ENCODE peak calls at places on chromosomes 7 and 10, in four cellular contexts. F is stimulated activated CD4-positive, alpha-beta T cell treated with anti-CD3 and anti-CD28 coated beads, Interleukin-2, amount 100 ng/mL, for 48 hours; U is NCI-H1105 treated with DMSO at 0.1 percent for 48 hours; W is HS-5. D is an unnamed sample.

GRCh38 chr7:66697451-66698438 is 42.8 kb upstream of the RABGEF1 start:
- DNase-seq in F (no peak), U (no peak), W (no peak), D (no peak)

GRCh38 chr10:16948335-16948734 is 131.1 kb upstream of the RSU1 start:
- DNase-seq in W (no peak), U (no peak), F (no peak), D (no peak)

GRCh38 chr7:128841961-128842673 is 11.9 kb downstream of the FLNC start:
- DNase-seq in U (peak; percentile 8), W (no peak), F (peak; percentile 65), D (peak; percentile 25)

GRCh38 chr10:15325243-15326002 is 45.7 kb downstream of the FAM171A1 start:
- DNase-seq in U (no peak), F (no peak), W (peak; percentile 40), D (no peak)

GRCh38 chr10:48564466-48565150 is 40.3 kb downstream of the ARHGAP22 start:
- DNase-seq in W (no peak), U (no peak), F (no peak), D (no peak)

GRCh38 chr10:98367626-98368451 is 47.1 kb downstream of the PYROXD2 start:
- DNase-seq in W (no peak), U (no peak), F (no peak), D (no peak)

GRCh38 chr10:95214369-95214768 is 20.3 kb downstream of the ACSM6 start:
- DNase-seq in W (no peak), U (peak; percentile 40), F (no peak), D (no peak)

GRCh38 chr10:100779329-100779728 is 33.9 kb downstream of the PAX2 start:
- DNase-seq in U (no peak), F (no peak), W (no peak), D (no peak)

GRCh38 chr10:107163904-107164861 is at the start of gene SORCS1:
- DNase-seq in W (no peak), U (no peak), F (no peak), D (no peak)

GRCh38 chr7:64880322-64881297 is 22.5 kb upstream of the ZNF273 start:
- DNase-seq in W (no peak), U (no peak), F (no peak), D (no peak)

GRCh38 chr10:11489591-11489990 is 121.9 kb downstream of the USP6NL start:
- DNase-seq in F (no peak), W (no peak), U (no peak), D (no peak)

GRCh38 chr10:79376078-79376628 is 28.9 kb downstream of the PPIF start:
- DNase-seq in F (no peak), W (no peak), U (no peak), D (no peak)

GRCh38 chr10:119688033-119688508 is 36.9 kb downstream of the BAG3 start:
- DNase-seq in F (no peak), U (no peak), W (no peak), D (no peak)

GRCh38 chr7:24339575-24339974 is 55.6 kb downstream of the NPY start:
- DNase-seq in U (no peak), F (no peak), W (no peak), D (no peak)

GRCh38 chr7:84283798-84284197 is 89.2 kb upstream of the SEMA3A start:
- DNase-seq in F (no peak), W (no peak), U (no peak), D (no peak)

GRCh38 chr10:64952042-64952441 is 1430.8 kb downstream of the REEP3 start:
- DNase-seq in U (no peak), W (no peak), F (no peak), D (no peak)

GRCh38 chr7:129074361-129074871 is 19.5 kb upstream of the TNPO3 start:
- DNase-seq in F (no peak), U (no peak), W (no peak), D (no peak)

GRCh38 chr7:64621656-64622055 is 44.3 kb upstream of the ZNF107 start:
- DNase-seq in U (no peak), F (no peak), W (no peak), D (no peak)

GRCh38 chr10:79239275-79239779 is 107.9 kb upstream of the PPIF start:
- DNase-seq in F (no peak), U (no peak), W (no peak), D (no peak)

GRCh38 chr7:41891967-41892755 is 189.3 kb upstream of the INHBA start:
- DNase-seq in W (no peak), F (no peak), U (no peak), D (no peak)

GRCh38 chr10:123621910-123622309 is 44.2 kb upstream of the GPR26 start:
- DNase-seq in F (no peak), W (peak; percentile 60), U (no peak), D (no peak)

GRCh38 chr7:98922392-98923107 is 44.2 kb downstream of the TRRAP start:
- DNase-seq in U (no peak), F (no peak), W (no peak), D (no peak)

GRCh38 chr10:73803680-73804286 is 7.6 kb downstream of the NDST2 start:
- DNase-seq in W (no peak), F (no peak), U (no peak), D (no peak)

GRCh38 chr10:86411852-86412550 is 45.4 kb upstream of the GRID1 start:
- DNase-seq in U (no peak), W (no peak), F (no peak), D (no peak)

GRCh38 chr7:44194069-44194468 is 4.8 kb upstream of the GCK start:
- DNase-seq in U (no peak), F (peak; percentile 22), W (no peak), D (no peak)

GRCh38 chr10:97229322-97229721 is 43.6 kb upstream of the SLIT1 start:
- DNase-seq in W (no peak), F (no peak), U (no peak), D (no peak)

GRCh38 chr7:87038993-87039716 is 20.3 kb downstream of the ELAPOR2 start:
- DNase-seq in F (no peak), W (no peak), U (peak; percentile 54), D (peak; percentile 67)

GRCh38 chr10:96317067-96317833 is 13.0 kb downstream of the DNTT start:
- DNase-seq in F (no peak), U (no peak), W (no peak), D (no peak)

GRCh38 chr7:98165827-98166667 is 45.2 kb upstream of the BHLHA15 start:
- DNase-seq in F (peak; percentile 48), W (no peak), U (peak; percentile 20), D (peak; percentile 20)

GRCh38 chr10:129755075-129756020 is 208.7 kb downstream of the EBF3 start:
- DNase-seq in W (no peak), F (no peak), U (no peak), D (no peak)

GRCh38 chr7:152597514-152597913 is 78.4 kb downstream of the XRCC2 start:
- DNase-seq in F (no peak), U (no peak), W (no peak), D (no peak)

GRCh38 chr7:55211721-55212120 is 153.4 kb upstream of the LANCL2 start:
- DNase-seq in U (no peak), F (no peak), W (no peak), D (no peak)

GRCh38 chr10:6396652-6397051 is 183.4 kb downstream of the PRKCQ start:
- DNase-seq in U (no peak), F (no peak), W (peak; percentile 79), D (peak; percentile 43)

GRCh38 chr7:151167197-151167911 is at the start of gene GBX1:
- DNase-seq in F (no peak), U (no peak), W (no peak), D (no peak)

GRCh38 chr10:132364594-132364970 is 32.4 kb upstream of the PWWP2B start:
- DNase-seq in U (no peak), W (no peak), F (peak; percentile 32), D (no peak)

GRCh38 chr7:142002179-142002578 is 6.5 kb downstream of the MGAM start:
- DNase-seq in F (no peak), W (no peak), U (no peak), D (no peak)

GRCh38 chr7:122970740-122971725 is 24.5 kb downstream of the TAS2R16 start:
- DNase-seq in U (no peak), F (no peak), W (no peak), D (peak; percentile 24)

D was measured in NCI-H526 treated with DMSO at 0.1 percent for 48 hours.